ENCODE peak calls at places on chromosomes 11 and 22, in eight cellular contexts. One of them, this sample, is unnamed.

GRCh38 chr11:131231317-131231716 is 139.1 kb upstream of the NTM start:
- DNase-seq in suprapubic skin: no peak
- DNase-seq in sigmoid colon: no peak
- DNase-seq in prostate gland: no peak
- DNase-seq in A549: no peak
- DNase-seq in body of pancreas: no peak
- DNase-seq in vagina: peak; percentile 32
- DNase-seq in gastrocnemius medialis: no peak
- DNase-seq in this sample: no peak

GRCh38 chr11:2175659-2176058 is 4.0 kb upstream of the TH start:
- DNase-seq in suprapubic skin: no peak
- DNase-seq in sigmoid colon: no peak
- DNase-seq in prostate gland: no peak
- DNase-seq in A549: no peak
- DNase-seq in body of pancreas: peak; percentile 69
- DNase-seq in vagina: no peak
- DNase-seq in gastrocnemius medialis: no peak
- DNase-seq in this sample: no peak

GRCh38 chr22:38228873-38229740 is 27.3 kb downstream of the MAFF start:
- DNase-seq in suprapubic skin: peak; percentile 87
- DNase-seq in sigmoid colon: no peak
- DNase-seq in prostate gland: peak; percentile 76
- DNase-seq in A549: peak; percentile 75
- DNase-seq in body of pancreas: peak; percentile 51
- DNase-seq in vagina: no peak
- DNase-seq in gastrocnemius medialis: peak; percentile 50
- DNase-seq in this sample: no peak

GRCh38 chr22:42848941-42849340 is 8.1 kb downstream of the ARFGAP3 start:
- DNase-seq in suprapubic skin: peak; percentile 41
- DNase-seq in sigmoid colon: no peak
- DNase-seq in prostate gland: no peak
- DNase-seq in A549: no peak
- DNase-seq in body of pancreas: peak; percentile 49
- DNase-seq in vagina: no peak
- DNase-seq in gastrocnemius medialis: no peak
- DNase-seq in this sample: no peak

GRCh38 chr11:17760102-17761029 is 25.8 kb downstream of the KCNC1 start:
- DNase-seq in suprapubic skin: no peak
- DNase-seq in sigmoid colon: no peak
- DNase-seq in prostate gland: peak; percentile 17
- DNase-seq in A549: peak; percentile 57
- DNase-seq in body of pancreas: peak; percentile 74
- DNase-seq in vagina: no peak
- DNase-seq in gastrocnemius medialis: peak; percentile 69
- DNase-seq in this sample: no peak

GRCh38 chr11:123549901-123550619 is 104.4 kb downstream of the SCN3B start:
- DNase-seq in suprapubic skin: no peak
- DNase-seq in sigmoid colon: no peak
- DNase-seq in prostate gland: no peak
- DNase-seq in A549: no peak
- DNase-seq in body of pancreas: no peak
- DNase-seq in vagina: no peak
- DNase-seq in gastrocnemius medialis: no peak
- DNase-seq in this sample: no peak

GRCh38 chr11:118524757-118525465 is 2.4 kb upstream of the TTC36 start:
- DNase-seq in suprapubic skin: no peak
- DNase-seq in sigmoid colon: no peak
- DNase-seq in prostate gland: no peak
- DNase-seq in A549: no peak
- DNase-seq in body of pancreas: no peak
- DNase-seq in vagina: no peak
- DNase-seq in gastrocnemius medialis: no peak
- DNase-seq in this sample: no peak

GRCh38 chr11:14584595-14584994 is 59.0 kb upstream of the PDE3B start:
- DNase-seq in suprapubic skin: no peak
- DNase-seq in sigmoid colon: no peak
- DNase-seq in prostate gland: no peak
- DNase-seq in A549: peak; percentile 3
- DNase-seq in body of pancreas: peak; percentile 45
- DNase-seq in vagina: no peak
- DNase-seq in gastrocnemius medialis: no peak
- DNase-seq in this sample: no peak

GRCh38 chr11:20594274-20595061 is 4.9 kb upstream of the SLC6A5 start:
- DNase-seq in suprapubic skin: no peak
- DNase-seq in sigmoid colon: no peak
- DNase-seq in prostate gland: no peak
- DNase-seq in A549: no peak
- DNase-seq in body of pancreas: no peak
- DNase-seq in vagina: no peak
- DNase-seq in gastrocnemius medialis: no peak
- DNase-seq in this sample: no peak

GRCh38 chr11:128294001-128294684 is 293.2 kb downstream of the ETS1 start:
- DNase-seq in suprapubic skin: no peak
- DNase-seq in sigmoid colon: no peak
- DNase-seq in prostate gland: no peak
- DNase-seq in A549: no peak
- DNase-seq in body of pancreas: no peak
- DNase-seq in vagina: no peak
- DNase-seq in gastrocnemius medialis: no peak
- DNase-seq in this sample: no peak

GRCh38 chr11:108220721-108221346 is 1.6 kb downstream of the NPAT start:
- DNase-seq in suprapubic skin: no peak
- DNase-seq in sigmoid colon: no peak
- DNase-seq in prostate gland: no peak
- DNase-seq in A549: no peak
- DNase-seq in body of pancreas: no peak
- DNase-seq in vagina: no peak
- DNase-seq in gastrocnemius medialis: no peak
- DNase-seq in this sample: no peak

GRCh38 chr11:19868871-19869270 is 156.2 kb downstream of the NAV2 start:
- DNase-seq in suprapubic skin: no peak
- DNase-seq in sigmoid colon: no peak
- DNase-seq in prostate gland: no peak
- DNase-seq in A549: no peak
- DNase-seq in body of pancreas: no peak
- DNase-seq in vagina: no peak
- DNase-seq in gastrocnemius medialis: peak; percentile 46
- DNase-seq in this sample: no peak

GRCh38 chr22:49543876-49544275 is 283.8 kb downstream of the BRD1 start:
- DNase-seq in suprapubic skin: peak; percentile 17
- DNase-seq in sigmoid colon: peak; percentile 30
- DNase-seq in prostate gland: no peak
- DNase-seq in A549: no peak
- DNase-seq in body of pancreas: no peak
- DNase-seq in vagina: no peak
- DNase-seq in gastrocnemius medialis: no peak
- DNase-seq in this sample: peak; percentile 29

GRCh38 chr11:34416088-34416487 is 22.6 kb upstream of the CAT start:
- DNase-seq in suprapubic skin: no peak
- DNase-seq in sigmoid colon: no peak
- DNase-seq in prostate gland: no peak
- DNase-seq in A549: no peak
- DNase-seq in body of pancreas: no peak
- DNase-seq in vagina: no peak
- DNase-seq in gastrocnemius medialis: no peak
- DNase-seq in this sample: no peak

GRCh38 chr11:118373263-118373662 is 13.9 kb downstream of the UBE4A start:
- DNase-seq in suprapubic skin: no peak
- DNase-seq in sigmoid colon: no peak
- DNase-seq in prostate gland: no peak
- DNase-seq in A549: no peak
- DNase-seq in body of pancreas: no peak
- DNase-seq in vagina: no peak
- DNase-seq in gastrocnemius medialis: no peak
- DNase-seq in this sample: no peak

GRCh38 chr11:84408946-84409411 is 1122.8 kb upstream of the CCDC90B start:
- DNase-seq in suprapubic skin: no peak
- DNase-seq in sigmoid colon: no peak
- DNase-seq in prostate gland: no peak
- DNase-seq in A549: no peak
- DNase-seq in body of pancreas: no peak
- DNase-seq in vagina: no peak
- DNase-seq in gastrocnemius medialis: no peak
- DNase-seq in this sample: no peak

GRCh38 chr22:44992166-44992565 is 17.6 kb downstream of the PHF21B start:
- DNase-seq in suprapubic skin: no peak
- DNase-seq in sigmoid colon: no peak
- DNase-seq in prostate gland: no peak
- DNase-seq in A549: no peak
- DNase-seq in body of pancreas: no peak
- DNase-seq in vagina: no peak
- DNase-seq in gastrocnemius medialis: no peak
- DNase-seq in this sample: no peak

GRCh38 chr22:44990328-44990727 is 19.5 kb downstream of the PHF21B start:
- DNase-seq in suprapubic skin: no peak
- DNase-seq in sigmoid colon: no peak
- DNase-seq in prostate gland: no peak
- DNase-seq in A549: no peak
- DNase-seq in body of pancreas: no peak
- DNase-seq in vagina: no peak
- DNase-seq in gastrocnemius medialis: no peak
- DNase-seq in this sample: no peak

GRCh38 chr22:44990810-44991209 is 19.0 kb downstream of the PHF21B start:
- DNase-seq in suprapubic skin: no peak
- DNase-seq in sigmoid colon: no peak
- DNase-seq in prostate gland: no peak
- DNase-seq in A549: no peak
- DNase-seq in body of pancreas: no peak
- DNase-seq in vagina: no peak
- DNase-seq in gastrocnemius medialis: no peak
- DNase-seq in this sample: no peak

GRCh38 chr22:44988671-44989070 is 21.1 kb downstream of the PHF21B start:
- DNase-seq in suprapubic skin: no peak
- DNase-seq in sigmoid colon: no peak
- DNase-seq in prostate gland: no peak
- DNase-seq in A549: no peak
- DNase-seq in body of pancreas: no peak
- DNase-seq in vagina: no peak
- DNase-seq in gastrocnemius medialis: no peak
- DNase-seq in this sample: no peak

DNA sequence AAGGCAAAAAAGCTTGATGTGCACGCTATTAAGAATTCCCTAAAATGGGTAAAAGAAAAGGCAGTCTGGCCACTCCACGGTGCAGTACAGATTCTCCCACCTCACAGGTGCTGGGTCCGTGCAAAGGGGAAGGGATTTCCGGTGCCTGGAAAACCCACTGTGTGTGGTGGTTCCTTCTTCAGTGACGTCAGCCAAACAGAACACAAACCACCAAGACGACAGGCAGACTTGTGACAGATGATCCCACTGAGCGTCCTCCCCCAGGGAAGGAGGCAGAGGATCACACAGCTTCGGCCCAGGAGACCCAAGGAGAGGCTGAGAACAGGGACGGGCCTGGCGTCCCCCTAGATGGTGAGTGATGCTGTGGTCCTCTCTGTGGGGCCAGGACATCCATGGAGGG is 18.6 kb downstream of the PHF21B start:
- DNase-seq in suprapubic skin: no peak
- DNase-seq in sigmoid colon: no peak
- DNase-seq in prostate gland: no peak
- DNase-seq in A549: no peak
- DNase-seq in body of pancreas: no peak
- DNase-seq in vagina: no peak
- DNase-seq in gastrocnemius medialis: no peak
- DNase-seq in this sample: no peak
- H3K27ac ChIP-seq in suprapubic skin: no peak overlapping the region
- H3K27ac ChIP-seq in sigmoid colon: no peak overlapping the region
- H3K27ac ChIP-seq in prostate gland: no peak overlapping the region
- H3K27ac ChIP-seq in A549: no peak overlapping the region
- H3K27ac ChIP-seq in body of pancreas: no peak overlapping the region
- H3K27ac ChIP-seq in vagina: no peak overlapping the region
- H3K27ac ChIP-seq in gastrocnemius medialis: no peak overlapping the region
- H3K27ac ChIP-seq in this sample: no peak overlapping the region

DNA sequence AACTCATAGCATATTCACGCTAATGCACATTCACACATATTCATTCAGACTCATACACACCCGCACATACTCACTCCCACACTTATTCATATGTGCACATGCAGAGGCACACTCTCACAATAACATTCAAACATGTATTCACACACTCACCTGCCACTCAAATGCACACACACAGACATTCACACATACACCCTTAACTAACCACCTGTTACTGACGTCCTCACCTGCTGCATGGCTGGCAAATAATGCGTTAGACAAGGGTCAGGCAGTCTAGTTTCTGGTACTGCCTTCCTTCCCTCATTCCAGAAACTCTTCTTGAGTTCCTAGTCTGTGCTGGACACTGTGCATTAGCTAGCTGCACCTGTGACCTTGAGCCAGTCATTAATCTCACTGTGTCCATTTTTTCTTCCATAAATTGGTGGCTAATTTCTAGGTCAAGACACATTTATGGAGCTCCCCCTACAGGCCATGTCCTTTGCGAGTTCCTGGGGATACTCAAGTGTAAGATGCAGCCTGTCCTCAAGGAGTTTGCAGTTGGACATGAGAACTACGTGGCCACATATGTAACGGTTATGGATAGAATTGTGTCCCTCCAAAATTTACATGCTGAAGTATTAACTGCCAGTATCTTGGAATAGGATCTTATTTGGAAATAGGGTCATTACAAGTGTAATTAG is 34.5 kb upstream of the SEZ6L start:
- DNase-seq in suprapubic skin: no peak
- DNase-seq in sigmoid colon: no peak
- DNase-seq in prostate gland: no peak
- DNase-seq in A549: peak; percentile 6
- DNase-seq in body of pancreas: no peak
- DNase-seq in vagina: no peak
- DNase-seq in gastrocnemius medialis: no peak
- DNase-seq in this sample: no peak
- TF ChIP-seq CTCF in suprapubic skin: no peak
- TF ChIP-seq CTCF in sigmoid colon: no peak
- TF ChIP-seq CTCF in prostate gland: no peak
- TF ChIP-seq CTCF in A549: no peak
- TF ChIP-seq CTCF in body of pancreas: no peak
- TF ChIP-seq CTCF in vagina: no peak
- TF ChIP-seq CTCF in gastrocnemius medialis: no peak
- TF ChIP-seq CTCF in this sample: no peak

DNA sequence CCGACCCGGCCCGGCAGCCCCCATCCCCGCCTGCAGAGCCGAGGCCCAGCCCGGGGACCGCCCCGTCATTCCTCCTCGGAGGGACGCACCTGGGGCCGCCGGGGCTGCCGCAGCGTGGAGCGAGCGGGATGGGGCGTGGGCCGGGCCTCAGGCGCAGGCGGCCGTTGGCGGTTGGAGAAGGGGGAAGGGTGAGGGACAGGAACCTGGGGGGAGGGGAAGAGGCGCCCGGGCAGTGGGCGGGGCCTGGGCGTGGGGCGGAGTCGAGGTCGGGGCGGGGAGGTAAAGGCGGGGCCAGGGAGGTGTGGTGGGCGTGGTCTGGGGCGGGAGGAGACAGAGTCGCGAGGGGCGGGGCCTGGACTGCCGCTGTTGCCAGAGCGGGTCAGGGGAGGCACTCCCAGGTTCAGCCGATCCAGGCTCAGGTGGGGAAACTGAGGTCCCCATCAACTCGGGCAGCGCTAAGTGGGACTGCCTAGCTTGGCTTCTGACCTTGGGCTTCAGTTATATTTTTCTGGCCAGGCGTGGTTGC is at the start of gene TESMIN:
- DNase-seq in suprapubic skin: peak; percentile 87
- DNase-seq in sigmoid colon: peak; percentile 84
- DNase-seq in prostate gland: peak; percentile 95
- DNase-seq in A549: peak; percentile 89
- DNase-seq in body of pancreas: peak; percentile 96
- DNase-seq in vagina: no peak
- DNase-seq in gastrocnemius medialis: peak; percentile 65
- DNase-seq in this sample: peak; percentile 99
- TF ChIP-seq POLR2A in suprapubic skin: no peak
- TF ChIP-seq POLR2A in sigmoid colon: no peak
- TF ChIP-seq POLR2A in prostate gland: peak; percentile 49
- TF ChIP-seq POLR2A in A549: peak; percentile 21
- TF ChIP-seq POLR2A in body of pancreas: no peak
- TF ChIP-seq POLR2A in vagina: no peak
- TF ChIP-seq POLR2A in gastrocnemius medialis: no peak
- TF ChIP-seq POLR2A in this sample: no peak

GRCh38 chr11:10866893-10867331 is 9.1 kb upstream of the ZBED5 start:
- DNase-seq in suprapubic skin: no peak
- DNase-seq in sigmoid colon: no peak
- DNase-seq in prostate gland: no peak
- DNase-seq in A549: no peak
- DNase-seq in body of pancreas: no peak
- DNase-seq in vagina: no peak
- DNase-seq in gastrocnemius medialis: no peak
- DNase-seq in this sample: no peak
- H3K27ac ChIP-seq in suprapubic skin: no peak overlapping the region
- H3K27ac ChIP-seq in sigmoid colon: peak overlapping the region; percentile 96
- H3K27ac ChIP-seq in prostate gland: no peak overlapping the region
- H3K27ac ChIP-seq in A549: peak overlapping the region; percentile 62
- H3K27ac ChIP-seq in body of pancreas: no peak overlapping the region
- H3K27ac ChIP-seq in vagina: no peak overlapping the region
- H3K27ac ChIP-seq in gastrocnemius medialis: peak overlapping the region; percentile 65
- H3K27ac ChIP-seq in this sample: no peak overlapping the region

This sample was measured in spleen.